ENCODE peak calls at places on chromosomes 2 and 18, in nine cellular contexts. One of them, this sample, is unnamed.

GRCh38 chr18:48707636-48708296 is 168.9 kb downstream of the CTIF start:
- DNase-seq in LNCaP clone FGC: no peak
- DNase-seq in mammary epithelial cell: no peak
- DNase-seq in HCT116: no peak
- DNase-seq in left ventricle myocardium inferior: no peak
- DNase-seq in HFF-Myc: no peak
- DNase-seq in epithelial cell of esophagus: no peak
- DNase-seq in fibroblast of the aortic adventitia: no peak
- DNase-seq in right lobe of liver: no peak
- DNase-seq in this sample: no peak

GRCh38 chr2:101234169-101234938 is 18.3 kb upstream of the CNOT11 start:
- DNase-seq in LNCaP clone FGC: no peak
- DNase-seq in mammary epithelial cell: no peak
- DNase-seq in HCT116: no peak
- DNase-seq in left ventricle myocardium inferior: no peak
- DNase-seq in HFF-Myc: no peak
- DNase-seq in epithelial cell of esophagus: no peak
- DNase-seq in fibroblast of the aortic adventitia: no peak
- DNase-seq in right lobe of liver: peak; percentile 49
- DNase-seq in this sample: no peak

GRCh38 chr2:17752281-17752680 is 1.3 kb downstream of the SMC6 start:
- DNase-seq in LNCaP clone FGC: no peak
- DNase-seq in mammary epithelial cell: no peak
- DNase-seq in HCT116: no peak
- DNase-seq in left ventricle myocardium inferior: no peak
- DNase-seq in HFF-Myc: no peak
- DNase-seq in epithelial cell of esophagus: no peak
- DNase-seq in fibroblast of the aortic adventitia: peak; percentile 4
- DNase-seq in right lobe of liver: no peak
- DNase-seq in this sample: no peak

GRCh38 chr2:52452201-52452600 is 1315.4 kb upstream of the CHAC2 start:
- DNase-seq in LNCaP clone FGC: no peak
- DNase-seq in mammary epithelial cell: no peak
- DNase-seq in HCT116: no peak
- DNase-seq in left ventricle myocardium inferior: no peak
- DNase-seq in HFF-Myc: no peak
- DNase-seq in epithelial cell of esophagus: no peak
- DNase-seq in fibroblast of the aortic adventitia: no peak
- DNase-seq in right lobe of liver: no peak
- DNase-seq in this sample: no peak

GRCh38 chr18:12943200-12943599 is 4.6 kb upstream of the SEH1L start:
- DNase-seq in LNCaP clone FGC: no peak
- DNase-seq in mammary epithelial cell: no peak
- DNase-seq in HCT116: no peak
- DNase-seq in left ventricle myocardium inferior: no peak
- DNase-seq in HFF-Myc: no peak
- DNase-seq in epithelial cell of esophagus: no peak
- DNase-seq in fibroblast of the aortic adventitia: no peak
- DNase-seq in right lobe of liver: no peak
- DNase-seq in this sample: no peak

GRCh38 chr2:128228894-128229293 is 89.8 kb downstream of the HS6ST1 start:
- DNase-seq in LNCaP clone FGC: no peak
- DNase-seq in mammary epithelial cell: peak; percentile 11
- DNase-seq in HCT116: no peak
- DNase-seq in left ventricle myocardium inferior: no peak
- DNase-seq in HFF-Myc: no peak
- DNase-seq in epithelial cell of esophagus: peak; percentile 62
- DNase-seq in fibroblast of the aortic adventitia: no peak
- DNase-seq in right lobe of liver: no peak
- DNase-seq in this sample: no peak

GRCh38 chr2:230680463-230681195 is 32.0 kb upstream of the CAB39 start:
- DNase-seq in LNCaP clone FGC: no peak
- DNase-seq in mammary epithelial cell: peak; percentile 94
- DNase-seq in HCT116: no peak
- DNase-seq in left ventricle myocardium inferior: no peak
- DNase-seq in HFF-Myc: no peak
- DNase-seq in epithelial cell of esophagus: peak; percentile 99
- DNase-seq in fibroblast of the aortic adventitia: peak; percentile 13
- DNase-seq in right lobe of liver: no peak
- DNase-seq in this sample: no peak

GRCh38 chr2:156157670-156158069 is 174.9 kb downstream of the NR4A2 start:
- DNase-seq in LNCaP clone FGC: no peak
- DNase-seq in mammary epithelial cell: no peak
- DNase-seq in HCT116: no peak
- DNase-seq in left ventricle myocardium inferior: no peak
- DNase-seq in HFF-Myc: no peak
- DNase-seq in epithelial cell of esophagus: no peak
- DNase-seq in fibroblast of the aortic adventitia: peak; percentile 1
- DNase-seq in right lobe of liver: no peak
- DNase-seq in this sample: no peak

GRCh38 chr2:188944442-188944841 is 29.7 kb upstream of the COL3A1 start:
- DNase-seq in LNCaP clone FGC: no peak
- DNase-seq in mammary epithelial cell: no peak
- DNase-seq in HCT116: no peak
- DNase-seq in left ventricle myocardium inferior: no peak
- DNase-seq in HFF-Myc: no peak
- DNase-seq in epithelial cell of esophagus: no peak
- DNase-seq in fibroblast of the aortic adventitia: no peak
- DNase-seq in right lobe of liver: no peak
- DNase-seq in this sample: no peak

GRCh38 chr2:114729025-114729424 is 286.6 kb downstream of the DPP10 start:
- DNase-seq in LNCaP clone FGC: peak; percentile 10
- DNase-seq in mammary epithelial cell: no peak
- DNase-seq in HCT116: no peak
- DNase-seq in left ventricle myocardium inferior: no peak
- DNase-seq in HFF-Myc: no peak
- DNase-seq in epithelial cell of esophagus: no peak
- DNase-seq in fibroblast of the aortic adventitia: no peak
- DNase-seq in right lobe of liver: no peak
- DNase-seq in this sample: no peak

GRCh38 chr18:63273170-63273925 is 46.2 kb downstream of the BCL2 start:
- DNase-seq in LNCaP clone FGC: no peak
- DNase-seq in mammary epithelial cell: no peak
- DNase-seq in HCT116: no peak
- DNase-seq in left ventricle myocardium inferior: no peak
- DNase-seq in HFF-Myc: no peak
- DNase-seq in epithelial cell of esophagus: no peak
- DNase-seq in fibroblast of the aortic adventitia: no peak
- DNase-seq in right lobe of liver: no peak
- DNase-seq in this sample: no peak

GRCh38 chr2:190339394-190339793 is 4.0 kb upstream of the INPP1 start:
- DNase-seq in LNCaP clone FGC: no peak
- DNase-seq in mammary epithelial cell: no peak
- DNase-seq in HCT116: no peak
- DNase-seq in left ventricle myocardium inferior: no peak
- DNase-seq in HFF-Myc: no peak
- DNase-seq in epithelial cell of esophagus: no peak
- DNase-seq in fibroblast of the aortic adventitia: no peak
- DNase-seq in right lobe of liver: no peak
- DNase-seq in this sample: no peak

GRCh38 chr2:168697668-168698121 is 104.7 kb upstream of the NOSTRIN start:
- DNase-seq in LNCaP clone FGC: no peak
- DNase-seq in mammary epithelial cell: peak; percentile 76
- DNase-seq in HCT116: no peak
- DNase-seq in left ventricle myocardium inferior: no peak
- DNase-seq in HFF-Myc: no peak
- DNase-seq in epithelial cell of esophagus: peak; percentile 64
- DNase-seq in fibroblast of the aortic adventitia: peak; percentile 20
- DNase-seq in right lobe of liver: no peak
- DNase-seq in this sample: no peak

GRCh38 chr2:147845608-147846002 is 776 bp downstream of the ACVR2A start:
- DNase-seq in LNCaP clone FGC: no peak
- DNase-seq in mammary epithelial cell: peak; percentile 23
- DNase-seq in HCT116: no peak
- DNase-seq in left ventricle myocardium inferior: no peak
- DNase-seq in HFF-Myc: no peak
- DNase-seq in epithelial cell of esophagus: peak; percentile 33
- DNase-seq in fibroblast of the aortic adventitia: peak; percentile 26
- DNase-seq in right lobe of liver: no peak
- DNase-seq in this sample: no peak

GRCh38 chr2:207905546-207905945 is 119.8 kb downstream of the PLEKHM3 start:
- DNase-seq in LNCaP clone FGC: no peak
- DNase-seq in mammary epithelial cell: no peak
- DNase-seq in HCT116: no peak
- DNase-seq in left ventricle myocardium inferior: no peak
- DNase-seq in HFF-Myc: no peak
- DNase-seq in epithelial cell of esophagus: no peak
- DNase-seq in fibroblast of the aortic adventitia: no peak
- DNase-seq in right lobe of liver: no peak
- DNase-seq in this sample: no peak

DNA sequence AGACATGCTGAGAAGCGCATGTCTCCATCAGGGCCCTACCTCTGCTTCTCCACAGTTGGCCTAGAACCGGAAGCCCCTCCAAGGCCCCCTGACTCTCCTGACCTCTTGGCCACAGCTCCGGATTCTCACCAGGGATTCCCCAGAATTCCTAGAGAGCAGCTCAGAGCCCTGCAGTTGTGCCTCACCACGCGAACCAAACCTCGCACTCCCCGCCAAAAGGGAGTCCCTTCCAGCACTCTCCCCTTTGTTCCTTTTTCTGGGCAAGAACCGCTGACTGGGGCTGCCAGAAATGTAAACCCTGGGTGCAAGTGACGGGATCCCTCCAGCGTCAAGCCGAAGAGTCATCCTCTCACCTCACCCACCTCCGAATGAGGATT is 36.7 kb downstream of the AFF3 start:
- DNase-seq in LNCaP clone FGC: no peak
- DNase-seq in mammary epithelial cell: no peak
- DNase-seq in HCT116: no peak
- DNase-seq in left ventricle myocardium inferior: no peak
- DNase-seq in HFF-Myc: no peak
- DNase-seq in epithelial cell of esophagus: no peak
- DNase-seq in fibroblast of the aortic adventitia: no peak
- DNase-seq in right lobe of liver: no peak
- DNase-seq in this sample: no peak
- H3K4me3 ChIP-seq in LNCaP clone FGC: no peak overlapping the region
- H3K4me3 ChIP-seq in mammary epithelial cell: no peak overlapping the region
- H3K4me3 ChIP-seq in HCT116: no peak overlapping the region
- H3K4me3 ChIP-seq in left ventricle myocardium inferior: peak overlapping the region; percentile 70
- H3K4me3 ChIP-seq in HFF-Myc: peak overlapping the region; percentile 54
- H3K4me3 ChIP-seq in epithelial cell of esophagus: no peak overlapping the region
- H3K4me3 ChIP-seq in fibroblast of the aortic adventitia: no peak overlapping the region
- H3K4me3 ChIP-seq in right lobe of liver: peak overlapping the region; percentile 47
- H3K4me3 ChIP-seq in this sample: no peak overlapping the region

GRCh38 chr2:38465789-38466127 is 88.7 kb upstream of the ATL2 start:
- DNase-seq in LNCaP clone FGC: no peak
- DNase-seq in mammary epithelial cell: peak; percentile 34
- DNase-seq in HCT116: peak; percentile 54
- DNase-seq in left ventricle myocardium inferior: no peak
- DNase-seq in HFF-Myc: no peak
- DNase-seq in epithelial cell of esophagus: peak; percentile 68
- DNase-seq in fibroblast of the aortic adventitia: no peak
- DNase-seq in right lobe of liver: peak; percentile 41
- DNase-seq in this sample: peak; percentile 14
- TF ChIP-seq CTCF in LNCaP clone FGC: peak; percentile 37
- TF ChIP-seq CTCF in mammary epithelial cell: peak; percentile 52
- TF ChIP-seq CTCF in HCT116: peak; percentile 60
- TF ChIP-seq CTCF in left ventricle myocardium inferior: peak; percentile 56
- TF ChIP-seq CTCF in HFF-Myc: peak; percentile 55
- TF ChIP-seq CTCF in epithelial cell of esophagus: peak; percentile 74
- TF ChIP-seq CTCF in fibroblast of the aortic adventitia: peak; percentile 30
- TF ChIP-seq CTCF in right lobe of liver: peak; percentile 45
- TF ChIP-seq CTCF in this sample: no peak

DNA sequence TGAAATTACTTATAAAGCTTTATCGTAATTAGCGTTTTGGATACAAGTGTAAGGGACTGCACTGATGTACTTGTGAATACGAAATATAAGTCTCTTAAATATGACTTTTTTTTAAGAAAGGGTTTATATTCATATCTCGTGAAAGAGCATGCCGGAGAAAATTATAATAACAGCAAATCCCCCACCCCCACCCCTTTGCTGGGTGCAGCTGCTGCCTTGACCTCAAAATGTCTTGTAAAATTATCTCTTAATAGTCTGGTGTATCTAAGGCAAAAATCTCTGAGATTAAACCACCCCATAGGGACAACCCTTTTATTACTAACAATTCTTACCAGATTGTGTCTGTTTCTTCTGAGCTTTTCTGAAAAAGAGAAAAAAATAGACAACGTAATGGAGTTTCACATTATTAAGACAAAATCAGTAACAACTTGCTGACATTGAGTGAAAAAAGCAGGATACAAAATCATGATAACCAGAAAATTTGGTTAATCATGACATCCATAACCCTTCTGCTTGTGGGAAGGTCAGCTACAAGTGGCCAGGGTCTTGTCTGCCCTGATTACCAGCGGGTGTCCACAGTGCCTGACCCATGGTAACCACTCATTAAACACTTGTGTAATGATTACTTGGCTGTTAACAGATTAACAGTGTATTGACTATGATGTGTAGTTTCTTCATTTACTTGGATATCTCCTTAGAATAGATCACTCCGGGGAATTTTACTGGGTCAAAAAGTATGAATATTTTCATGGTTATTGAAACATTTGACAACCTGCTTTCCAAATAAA is 1.5 kb downstream of the STRADB start:
- DNase-seq in LNCaP clone FGC: no peak
- DNase-seq in mammary epithelial cell: no peak
- DNase-seq in HCT116: no peak
- DNase-seq in left ventricle myocardium inferior: no peak
- DNase-seq in HFF-Myc: no peak
- DNase-seq in epithelial cell of esophagus: no peak
- DNase-seq in fibroblast of the aortic adventitia: no peak
- DNase-seq in right lobe of liver: no peak
- DNase-seq in this sample: no peak
- H3K4me3 ChIP-seq in LNCaP clone FGC: peak overlapping the region; percentile 91
- H3K4me3 ChIP-seq in mammary epithelial cell: peak overlapping the region; percentile 60
- H3K4me3 ChIP-seq in HCT116: peak overlapping the region; percentile 98
- H3K4me3 ChIP-seq in left ventricle myocardium inferior: peak overlapping the region; percentile 79
- H3K4me3 ChIP-seq in HFF-Myc: peak overlapping the region; percentile 99
- H3K4me3 ChIP-seq in epithelial cell of esophagus: no peak overlapping the region
- H3K4me3 ChIP-seq in fibroblast of the aortic adventitia: peak overlapping the region; percentile 93
- H3K4me3 ChIP-seq in right lobe of liver: peak overlapping the region; percentile 94
- H3K4me3 ChIP-seq in this sample: no peak overlapping the region

GRCh38 chr18:54440292-54440691 is 82.6 kb downstream of the C18orf54 start:
- DNase-seq in LNCaP clone FGC: no peak
- DNase-seq in mammary epithelial cell: no peak
- DNase-seq in HCT116: no peak
- DNase-seq in left ventricle myocardium inferior: no peak
- DNase-seq in HFF-Myc: no peak
- DNase-seq in epithelial cell of esophagus: no peak
- DNase-seq in fibroblast of the aortic adventitia: no peak
- DNase-seq in right lobe of liver: no peak
- DNase-seq in this sample: no peak

DNA sequence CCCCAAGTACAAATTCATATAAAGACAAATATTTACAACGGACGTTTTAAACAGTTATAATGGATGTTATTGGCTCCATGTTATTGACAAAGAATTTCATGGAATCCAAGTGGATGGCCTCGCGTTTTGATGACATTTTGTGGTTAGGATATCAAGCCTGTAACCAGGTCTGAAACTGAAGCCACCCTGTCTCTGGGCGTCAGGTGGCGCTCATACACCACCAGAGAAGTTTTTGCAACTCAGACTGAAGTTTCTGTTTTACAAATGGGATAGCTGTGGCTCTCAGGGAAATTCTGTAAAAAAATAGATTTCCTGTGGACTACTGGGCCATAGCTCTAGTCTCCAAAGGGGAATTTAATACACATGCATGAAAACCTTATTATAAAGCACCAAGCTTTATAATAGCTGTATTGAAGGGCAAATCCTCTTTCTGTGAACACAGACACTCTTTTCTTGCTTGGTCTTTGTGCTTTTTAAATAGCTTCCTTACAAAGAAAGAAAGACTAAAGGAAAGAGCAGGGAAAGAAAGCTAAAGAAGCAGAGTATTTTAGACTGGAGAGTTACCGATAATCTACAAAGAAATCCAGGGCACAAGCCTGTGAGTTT is 86.7 kb downstream of the C18orf54 start:
- DNase-seq in LNCaP clone FGC: peak; percentile 70
- DNase-seq in mammary epithelial cell: peak; percentile 35
- DNase-seq in HCT116: peak; percentile 60
- DNase-seq in left ventricle myocardium inferior: peak; percentile 18
- DNase-seq in HFF-Myc: peak; percentile 26
- DNase-seq in epithelial cell of esophagus: peak; percentile 74
- DNase-seq in fibroblast of the aortic adventitia: peak; percentile 67
- DNase-seq in right lobe of liver: peak; percentile 38
- DNase-seq in this sample: no peak
- TF ChIP-seq CTCF in LNCaP clone FGC: peak; percentile 95
- TF ChIP-seq CTCF in mammary epithelial cell: peak; percentile 81
- TF ChIP-seq CTCF in HCT116: peak; percentile 73
- TF ChIP-seq CTCF in left ventricle myocardium inferior: peak; percentile 69
- TF ChIP-seq CTCF in HFF-Myc: peak; percentile 75
- TF ChIP-seq CTCF in epithelial cell of esophagus: peak; percentile 98
- TF ChIP-seq CTCF in fibroblast of the aortic adventitia: peak; percentile 84
- TF ChIP-seq CTCF in right lobe of liver: peak; percentile 72
- TF ChIP-seq CTCF in this sample: peak; percentile 18

This sample was measured in CD8-positive, alpha-beta T cell.